ENCODE peak calls at places on chromosome 15, in seven cellular contexts. J, Y, M, I, E, K and R are unnamed samples.

GRCh38 chr15:37682304-37682703 is 252.1 kb upstream of the TMCO5A start:
- DNase-seq in J (no peak), Y (no peak), M (no peak), I (no peak), E (no peak), K (no peak), R (no peak)

GRCh38 chr15:40511472-40512133 is 40.8 kb downstream of the CHST14 start:
- DNase-seq in J (peak), Y (peak), M (no peak), I (peak), E (no peak), K (peak), R (peak)

GRCh38 chr15:68055224-68055705 is 1.1 kb downstream of the PIAS1 start:
- DNase-seq in J (no peak), Y (peak), M (peak), I (peak), E (peak), K (peak), R (no peak)

GRCh38 chr15:98003976-98004375 is 43.5 kb downstream of the ARRDC4 start:
- DNase-seq in J (no peak), Y (no peak), M (no peak), I (no peak), E (no peak), K (no peak), R (no peak)

GRCh38 chr15:49096090-49096750 is 50.0 kb upstream of the SECISBP2L start:
- DNase-seq in J (no peak), Y (no peak), M (no peak), I (no peak), E (no peak), K (peak), R (no peak)

GRCh38 chr15:33737687-33738606 is 230.3 kb upstream of the CHRM5 start:
- DNase-seq in J (peak), Y (peak), M (peak), I (peak), E (no peak), K (peak), R (no peak)

GRCh38 chr15:88450125-88450798 is 16.9 kb downstream of the MRPL46 start:
- DNase-seq in J (peak), Y (peak), M (peak), I (peak), E (no peak), K (peak), R (peak)

GRCh38 chr15:55372701-55373440 is 35.3 kb downstream of the CCPG1 start:
- DNase-seq in J (no peak), Y (no peak), M (no peak), I (no peak), E (no peak), K (no peak), R (no peak)

GRCh38 chr15:41832875-41833274 is 5.0 kb downstream of the JMJD7 start:
- DNase-seq in J (no peak), Y (no peak), M (no peak), I (no peak), E (no peak), K (no peak), R (no peak)

GRCh38 chr15:65102912-65103311 is 12.1 kb downstream of the UBAP1L start:
- DNase-seq in J (no peak), Y (no peak), M (no peak), I (no peak), E (no peak), K (no peak), R (no peak)

GRCh38 chr15:31893770-31894169 is 136.5 kb upstream of the CHRNA7 start:
- DNase-seq in J (no peak), Y (no peak), M (no peak), I (no peak), E (no peak), K (no peak), R (no peak)

GRCh38 chr15:40312370-40313158 is 4.8 kb upstream of the PLCB2 start:
- DNase-seq in J (no peak), Y (no peak), M (no peak), I (no peak), E (no peak), K (no peak), R (no peak)

GRCh38 chr15:80210612-80211554 is 41.1 kb downstream of the CTXND1 start:
- DNase-seq in J (no peak), Y (no peak), M (no peak), I (no peak), E (no peak), K (no peak), R (no peak)

GRCh38 chr15:66702035-66702769 is at the start of gene SMAD6:
- DNase-seq in J (peak), Y (peak), M (peak), I (peak), E (peak), K (peak), R (peak)

GRCh38 chr15:90845201-90845949 is 23.0 kb upstream of the FURIN start:
- DNase-seq in J (no peak), Y (peak), M (no peak), I (peak), E (no peak), K (peak), R (no peak)

GRCh38 chr15:29687204-29687768 is 135.0 kb downstream of the TJP1 start:
- DNase-seq in J (no peak), Y (no peak), M (no peak), I (no peak), E (no peak), K (no peak), R (peak)

GRCh38 chr15:101025896-101026631 is 106.9 kb downstream of the LRRK1 start:
- DNase-seq in J (no peak), Y (no peak), M (no peak), I (no peak), E (no peak), K (no peak), R (no peak)